ENCODE peak calls at places on chromosomes 11 and 22, in four cellular contexts. G is K562, A is GM12878, E is HepG2. H is an unnamed sample.

GRCh38 chr11:116193321-116194114 is 579.3 kb downstream of the BUD13 start:
- DNase-seq in G (no peak), A (no peak), E (peak), H (peak)

GRCh38 chr22:30266445-30267381 is at the start of gene OSM:
- DNase-seq in G (no peak), A (no peak), E (no peak), H (no peak)

GRCh38 chr11:33753304-33753703 is 17.1 kb upstream of the CD59 start:
- DNase-seq in G (no peak), A (peak), E (no peak), H (no peak)

GRCh38 chr22:25062378-25063095 is 110.0 kb downstream of the KIAA1671 start:
- DNase-seq in G (no peak), A (no peak), E (no peak), H (no peak)

GRCh38 chr11:8577791-8578581 is 16.0 kb downstream of the STK33 start:
- DNase-seq in G (no peak), A (no peak), E (no peak), H (no peak)

GRCh38 chr11:103683581-103683980 is 352.9 kb upstream of the DDI1 start:
- DNase-seq in G (no peak), A (no peak), E (no peak), H (no peak)

GRCh38 chr11:71238285-71238875 is 14.0 kb downstream of the SHANK2 start:
- DNase-seq in G (no peak), A (no peak), E (no peak), H (no peak)

GRCh38 chr11:117972589-117973445 is 13.4 kb upstream of the IL10RA start:
- DNase-seq in G (peak), A (no peak), E (no peak), H (no peak)

GRCh38 chr11:68959465-68960298 is 21.1 kb downstream of the MRGPRD start:
- DNase-seq in G (no peak), A (no peak), E (no peak), H (no peak)

GRCh38 chr22:47765757-47766156 is 1003.3 kb downstream of the TBC1D22A start:
- DNase-seq in G (no peak), A (no peak), E (no peak), H (no peak)

GRCh38 chr11:48050304-48050703 is 69.9 kb downstream of the PTPRJ start:
- DNase-seq in G (no peak), A (no peak), E (no peak), H (no peak)

GRCh38 chr11:68455485-68455884 is 5.1 kb upstream of the PPP6R3 start:
- DNase-seq in G (no peak), A (no peak), E (no peak), H (no peak)

GRCh38 chr11:104402812-104403521 is 239.0 kb upstream of the PDGFD start:
- DNase-seq in G (no peak), A (no peak), E (no peak), H (no peak)

GRCh38 chr22:42797021-42797420 is 60.1 kb downstream of the ARFGAP3 start:
- DNase-seq in G (no peak), A (no peak), E (no peak), H (no peak)

GRCh38 chr11:45754261-45754709 is 50.7 kb upstream of the SLC35C1 start:
- DNase-seq in G (no peak), A (no peak), E (peak), H (no peak)

GRCh38 chr11:121615506-121615905 is 162.7 kb upstream of the SORL1-AS1 start:
- DNase-seq in G (no peak), A (no peak), E (no peak), H (no peak)

GRCh38 chr11:69353696-69354544 is 60.0 kb downstream of the MYEOV start:
- DNase-seq in G (no peak), A (no peak), E (no peak), H (no peak)

GRCh38 chr11:68825603-68826002 is 16.1 kb downstream of the CPT1A start:
- DNase-seq in G (peak), A (no peak), E (peak), H (no peak)

GRCh38 chr11:75801362-75802021 is 13.5 kb upstream of the UVRAG start:
- DNase-seq in G (no peak), A (no peak), E (no peak), H (no peak)

GRCh38 chr11:65911682-65912568 is 6.9 kb downstream of the C11orf68 start:
- DNase-seq in G (peak), A (no peak), E (no peak), H (peak)

GRCh38 chr11:33930317-33931021 is 38.6 kb upstream of the LMO2 start:
- DNase-seq in G (no peak), A (no peak), E (no peak), H (no peak)

GRCh38 chr11:2302844-2303626 is 1.2 kb downstream of the TSPAN32 start:
- DNase-seq in G (peak), A (no peak), E (no peak), H (no peak)

GRCh38 chr11:118212131-118212725 is 12.6 kb downstream of the JAML start:
- DNase-seq in G (peak), A (no peak), E (peak), H (no peak)

GRCh38 chr22:43592470-43592869 is 180.7 kb downstream of the MPPED1 start:
- DNase-seq in G (no peak), A (no peak), E (no peak), H (peak)

GRCh38 chr11:72741849-72742521 is 10.2 kb downstream of the ARAP1 start:
- DNase-seq in G (no peak), A (no peak), E (no peak), H (no peak)

GRCh38 chr22:23835773-23836144 is 3.0 kb downstream of the DERL3 start:
- DNase-seq in G (no peak), A (no peak), E (no peak), H (no peak)

GRCh38 chr11:326842-327580 is 6.4 kb upstream of the IFITM3 start:
- DNase-seq in G (peak), A (peak), E (peak), H (no peak)
- TF ChIP-seq FOXM1 in G (peak), A (peak), E (no peak), H (no peak)

GRCh38 chr11:92449780-92450179 is 225.2 kb downstream of the FAT3 start:
- DNase-seq in G (no peak), A (no peak), E (no peak), H (no peak)

GRCh38 chr11:92451081-92451480 is 226.5 kb downstream of the FAT3 start:
- DNase-seq in G (no peak), A (no peak), E (no peak), H (no peak)

GRCh38 chr11:92449222-92449621 is 224.6 kb downstream of the FAT3 start:
- DNase-seq in G (no peak), A (no peak), E (no peak), H (no peak)

GRCh38 chr11:92443109-92443508 is 218.5 kb downstream of the FAT3 start:
- DNase-seq in G (no peak), A (no peak), E (no peak), H (no peak)

DNA sequence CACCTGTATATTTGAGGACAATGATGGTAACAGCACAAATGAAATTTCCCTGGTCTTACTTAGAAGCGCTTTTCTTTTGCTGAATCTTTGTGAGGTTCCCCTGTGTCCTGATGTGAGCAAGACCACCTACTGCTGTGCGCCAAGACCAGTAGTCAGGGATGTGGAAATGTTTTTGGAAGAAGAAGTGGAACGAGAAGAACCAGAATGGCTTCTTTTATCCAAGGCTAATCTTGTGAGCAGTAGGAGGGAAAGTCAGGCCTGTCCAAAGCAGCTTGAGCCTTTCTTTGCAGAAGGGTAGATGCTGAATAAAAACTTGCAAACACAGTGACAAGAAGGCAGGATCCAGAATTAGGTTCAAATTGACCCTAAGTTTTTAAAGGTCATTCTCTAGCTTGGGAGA is 223.0 kb downstream of the FAT3 start:
- DNase-seq in G (no peak), A (no peak), E (no peak), H (no peak)
- TF ChIP-seq FOXK2 in G (no peak), A (no peak), E (no peak), H (no peak)

GRCh38 chr11:120549346-120549745 is 37.8 kb downstream of the GRIK4 start:
- DNase-seq in G (no peak), A (no peak), E (no peak), H (no peak)

GRCh38 chr11:120548682-120549209 is 37.2 kb downstream of the GRIK4 start:
- DNase-seq in G (no peak), A (no peak), E (no peak), H (no peak)

GRCh38 chr11:120546312-120547205 is 35.0 kb downstream of the GRIK4 start:
- DNase-seq in G (no peak), A (no peak), E (no peak), H (no peak)

GRCh38 chr11:120547301-120547700 is 35.8 kb downstream of the GRIK4 start:
- DNase-seq in G (no peak), A (no peak), E (no peak), H (no peak)

DNA sequence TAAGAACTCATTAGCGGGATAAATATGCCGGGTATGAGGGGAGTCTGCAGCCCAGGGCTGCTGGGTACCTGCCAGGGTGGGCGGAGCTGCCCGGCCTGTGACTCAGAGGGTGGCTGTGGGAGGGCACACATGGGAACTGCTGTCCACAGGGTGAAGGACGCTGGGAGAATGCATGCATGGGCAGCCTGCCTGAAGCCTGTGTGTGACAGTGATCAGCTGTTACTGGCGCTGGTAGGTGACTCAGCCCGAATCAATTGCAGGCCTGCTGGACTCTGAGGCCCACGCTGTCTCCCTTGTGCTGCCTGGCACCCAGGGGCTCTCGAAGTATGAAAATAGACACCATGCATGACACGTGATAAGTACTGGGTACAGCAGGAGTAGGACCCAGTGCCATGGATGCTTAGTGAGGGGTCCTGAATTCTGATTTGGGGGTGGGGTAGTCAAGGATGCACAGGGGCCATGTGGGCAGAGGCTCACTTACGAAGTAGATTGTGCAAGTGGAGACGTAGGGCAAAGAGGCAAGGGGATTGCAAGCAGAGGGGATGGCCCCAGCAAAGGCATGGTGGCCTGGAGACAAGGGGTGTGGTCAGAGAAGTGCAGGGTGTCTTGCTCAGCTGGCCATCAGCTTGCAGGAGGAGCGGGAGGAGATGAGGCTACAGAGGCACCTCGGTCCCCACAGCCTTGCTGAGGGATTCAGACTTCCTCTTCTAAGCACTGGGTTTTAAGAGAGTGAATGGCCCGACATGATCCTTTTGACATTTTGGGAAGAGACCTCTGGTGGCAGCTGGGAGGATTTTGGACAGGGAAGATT is 36.5 kb downstream of the GRIK4 start:
- DNase-seq in G (no peak), A (no peak), E (peak), H (no peak)
- TF ChIP-seq FOXM1 in G (no peak), A (no peak), E (no peak), H (no peak)

GRCh38 chr22:19841641-19842385 is 12.9 kb downstream of the GNB1L start:
- DNase-seq in G (peak), A (no peak), E (no peak), H (no peak)
- TF ChIP-seq FOXK2 in G (no peak), A (no peak), E (no peak), H (no peak)

GRCh38 chr22:32158712-32159533 is at the start of gene C22orf42:
- DNase-seq in G (no peak), A (no peak), E (no peak), H (no peak)

GRCh38 chr22:32165692-32166091 is 6.6 kb upstream of the C22orf42 start:
- DNase-seq in G (no peak), A (no peak), E (no peak), H (no peak)

DNA sequence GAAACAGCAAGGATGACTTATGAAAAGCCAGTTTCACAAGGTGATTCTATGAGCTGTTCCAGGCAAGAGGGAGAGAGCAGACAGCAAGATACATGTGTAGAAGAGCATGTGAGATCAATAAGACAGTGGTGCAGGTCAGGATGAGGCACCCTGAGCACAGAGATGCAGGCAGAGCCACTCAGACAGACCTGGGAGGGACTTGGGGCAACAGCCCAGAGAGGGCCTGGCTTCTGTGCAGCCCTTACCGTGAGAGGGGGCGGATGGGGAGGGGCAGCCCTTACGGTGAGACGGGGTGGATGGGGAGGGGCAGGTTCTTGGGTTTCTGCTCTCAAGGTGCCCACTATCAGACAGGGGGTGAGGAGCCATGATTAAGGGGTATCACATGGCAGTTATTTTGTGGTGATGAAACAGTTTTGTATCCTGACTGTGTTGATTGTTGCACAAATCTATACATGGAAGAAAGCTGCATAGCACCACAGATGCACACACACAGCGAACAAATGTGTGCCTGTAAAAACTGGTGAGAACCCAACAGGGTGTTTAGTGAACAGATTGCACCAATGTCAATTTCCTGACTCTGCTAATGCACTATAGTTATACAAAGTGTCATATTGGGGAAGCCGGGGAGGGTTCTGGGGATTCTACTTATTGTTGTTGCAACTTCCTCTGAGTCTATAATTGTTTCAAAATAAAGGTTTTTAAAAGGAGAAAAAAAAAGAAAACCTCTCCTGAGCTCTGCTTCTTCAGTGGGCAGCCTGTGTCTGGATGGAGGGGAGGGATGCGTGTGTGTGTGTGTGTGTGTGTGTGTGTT is 5.2 kb upstream of the C22orf42 start:
- DNase-seq in G (no peak), A (no peak), E (no peak), H (no peak)
- TF ChIP-seq FOXM1 in G (no peak), A (no peak), E (no peak), H (no peak)

DNA sequence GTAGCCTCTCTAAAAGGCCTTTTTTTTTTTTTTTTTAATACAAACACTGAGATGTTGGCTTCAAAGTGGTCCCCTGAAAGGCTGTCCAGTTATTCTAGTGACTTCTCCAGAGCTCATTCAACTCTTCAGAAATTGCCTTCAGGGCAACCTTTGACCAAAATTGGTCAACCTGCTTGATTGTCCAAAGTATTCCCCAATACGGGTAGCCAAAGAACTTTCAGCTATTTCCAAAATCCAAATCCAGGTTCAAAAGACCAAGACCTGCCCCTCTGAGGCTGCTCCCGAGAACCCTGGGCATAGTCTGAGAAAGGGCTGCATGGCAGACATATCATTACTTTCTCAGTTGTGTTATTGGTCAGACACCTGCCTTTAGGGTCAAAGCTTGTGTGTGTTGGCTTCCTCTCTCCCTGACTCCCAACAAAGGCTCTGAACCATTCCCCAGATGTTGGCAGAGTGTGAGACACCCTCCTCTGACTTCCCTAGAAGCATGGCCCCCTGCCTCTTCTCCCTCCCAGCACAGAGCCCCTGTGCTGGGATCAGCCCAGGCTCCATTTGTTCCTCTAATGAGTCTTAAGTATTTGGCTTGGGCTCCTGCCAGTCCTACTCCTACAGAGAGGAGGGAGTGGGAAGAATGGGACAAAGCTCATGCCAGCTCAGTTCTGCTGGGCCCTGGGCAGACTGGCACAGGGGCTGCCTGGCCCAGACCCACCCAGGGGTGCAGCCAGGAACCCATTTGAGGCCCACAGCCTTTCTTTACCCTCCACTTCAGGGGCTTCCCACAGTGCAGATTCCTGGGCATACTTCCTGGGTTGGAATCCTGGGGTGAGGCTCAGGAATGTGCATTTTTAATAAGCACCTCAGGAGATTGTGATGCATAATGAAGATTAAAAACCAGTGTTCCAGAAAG is 30.3 kb downstream of the TNKS1BP1 start:
- DNase-seq in G (no peak), A (no peak), E (no peak), H (no peak)
- TF ChIP-seq FOXK2 in G (no peak), A (no peak), E (no peak), H (no peak)